ENCODE peak calls at places on chromosome 15, in five cellular contexts. U, A, D, F and J are unnamed samples.

GRCh38 chr15:59594493-59594942 is 17.1 kb upstream of the GCNT3 start:
- DNase-seq in U (no peak), A (peak), D (peak), F (no peak), J (no peak)

GRCh38 chr15:61715082-61715481 is 345.2 kb downstream of the VPS13C start:
- DNase-seq in U (no peak), A (no peak), D (peak), F (no peak), J (no peak)

GRCh38 chr15:52318729-52319500 is 23.3 kb upstream of the MYO5C start:
- DNase-seq in U (no peak), A (no peak), D (peak), F (no peak), J (no peak)

GRCh38 chr15:32824777-32825176 is 107.0 kb downstream of the GREM1 start:
- DNase-seq in U (no peak), A (no peak), D (peak), F (no peak), J (no peak)

GRCh38 chr15:89018235-89018634 is 70.0 kb upstream of the ABHD2 start:
- DNase-seq in U (no peak), A (peak), D (no peak), F (no peak), J (no peak)

GRCh38 chr15:62430056-62430455 is 265.0 kb upstream of the C2CD4B start:
- DNase-seq in U (no peak), A (no peak), D (no peak), F (no peak), J (no peak)

GRCh38 chr15:80823995-80824394 is 44.8 kb downstream of the CEMIP start:
- DNase-seq in U (no peak), A (no peak), D (no peak), F (no peak), J (peak)

GRCh38 chr15:43215961-43216360 is 4.9 kb downstream of the EPB42 start:
- DNase-seq in U (no peak), A (no peak), D (peak), F (no peak), J (no peak)

GRCh38 chr15:48144889-48145288 is 24.1 kb downstream of the SLC24A5 start:
- DNase-seq in U (peak), A (no peak), D (no peak), F (no peak), J (peak)

GRCh38 chr15:25572201-25572600 is 133.4 kb upstream of the UBE3A start:
- DNase-seq in U (no peak), A (no peak), D (no peak), F (no peak), J (no peak)

GRCh38 chr15:84992157-84992940 is 10.7 kb downstream of the PDE8A start:
- DNase-seq in U (no peak), A (no peak), D (peak), F (no peak), J (no peak)

GRCh38 chr15:88036154-88036839 is 220.2 kb downstream of the NTRK3 start:
- DNase-seq in U (no peak), A (no peak), D (no peak), F (peak), J (no peak)

GRCh38 chr15:69951511-69952209 is 146.1 kb downstream of the TLE3 start:
- DNase-seq in U (no peak), A (no peak), D (peak), F (no peak), J (no peak)

GRCh38 chr15:77160562-77161481 is 89.9 kb upstream of the TSPAN3 start:
- DNase-seq in U (no peak), A (no peak), D (peak), F (peak), J (no peak)

GRCh38 chr15:70160267-70160666 is 62.5 kb upstream of the TLE3 start:
- DNase-seq in U (no peak), A (no peak), D (peak), F (no peak), J (no peak)

GRCh38 chr15:33994005-33994615 is 25.8 kb downstream of the CHRM5 start:
- DNase-seq in U (no peak), A (no peak), D (peak), F (peak), J (peak)

GRCh38 chr15:40493089-40493840 is 22.5 kb downstream of the CHST14 start:
- DNase-seq in U (peak), A (no peak), D (peak), F (no peak), J (peak)

GRCh38 chr15:38669160-38669505 is 104.5 kb upstream of the RASGRP1 start:
- DNase-seq in U (no peak), A (no peak), D (no peak), F (no peak), J (no peak)

GRCh38 chr15:38668433-38669159 is 104.0 kb upstream of the RASGRP1 start:
- DNase-seq in U (no peak), A (no peak), D (no peak), F (no peak), J (no peak)

GRCh38 chr15:38665586-38665985 is 101.0 kb upstream of the RASGRP1 start:
- DNase-seq in U (no peak), A (no peak), D (no peak), F (no peak), J (no peak)

GRCh38 chr15:38666865-38667264 is 102.3 kb upstream of the RASGRP1 start:
- DNase-seq in U (no peak), A (no peak), D (no peak), F (no peak), J (no peak)

GRCh38 chr15:38667875-38668274 is 103.3 kb upstream of the RASGRP1 start:
- DNase-seq in U (no peak), A (no peak), D (no peak), F (no peak), J (no peak)
- H3K4me3 ChIP-seq in U (no peak), A (no peak), D (no peak), F (no peak), J (no peak)

GRCh38 chr15:31080618-31081017 is 20.9 kb downstream of the TRPM1 start:
- DNase-seq in U (no peak), A (peak), D (no peak), F (peak), J (no peak)
- H3K4me3 ChIP-seq in U (no peak), A (no peak), D (no peak), F (peak), J (no peak)

GRCh38 chr15:82537351-82537908 is 2.8 kb downstream of the RPS17 start:
- DNase-seq in U (no peak), A (no peak), D (peak), F (no peak), J (no peak)
- H3K4me3 ChIP-seq in U (no peak), A (no peak), D (no peak), F (peak), J (peak)

GRCh38 chr15:98789020-98789419 is 140.7 kb downstream of the IGF1R start:
- DNase-seq in U (no peak), A (no peak), D (no peak), F (no peak), J (no peak)
- H3K4me3 ChIP-seq in U (no peak), A (no peak), D (no peak), F (no peak), J (no peak)